ENCODE peak calls at places on chromosomes 5 and 9, in seven cellular contexts. O is PC-3, I is left ventricle myocardium inferior, N is transverse colon, H is heart right ventricle, F is HL-60, X is left lung. W is an unnamed sample. For H3K27me3, the result is how much of the 10 kb centered on the place peaks cover.

GRCh38 chr5:1658665-1659064 is 134.9 kb upstream of the LPCAT1 start:
- DNase-seq in O (no peak), I (no peak), N (no peak), H (no peak), F (no peak), X (no peak), W (no peak)

GRCh38 chr9:123998970-123999621 is 12.5 kb upstream of the LHX2 start:
- DNase-seq in O (no peak), I (no peak), N (no peak), H (peak), F (peak), X (peak), W (no peak)

GRCh38 chr5:179295778-179296149 is 49.5 kb downstream of the ADAMTS2 start:
- DNase-seq in O (no peak), I (no peak), N (no peak), H (no peak), F (no peak), X (peak), W (no peak)

GRCh38 chr9:87441251-87441650 is 56.4 kb upstream of the DAPK1 start:
- DNase-seq in O (no peak), I (no peak), N (no peak), H (no peak), F (no peak), X (no peak), W (no peak)

GRCh38 chr5:108867661-108868060 is 120.0 kb downstream of the FER start:
- DNase-seq in O (no peak), I (no peak), N (no peak), H (no peak), F (peak), X (no peak), W (no peak)

GRCh38 chr5:17807069-17807468 is 172.8 kb downstream of the TAF11L14 start:
- DNase-seq in O (no peak), I (no peak), N (no peak), H (no peak), F (no peak), X (no peak), W (no peak)

GRCh38 chr5:95730730-95731570 is at the start of gene RHOBTB3:
- DNase-seq in O (peak), I (peak), N (peak), H (peak), F (peak), X (peak), W (no peak)

GRCh38 chr5:96483878-96484277 is 50.8 kb upstream of the PCSK1 start:
- DNase-seq in O (peak), I (no peak), N (no peak), H (no peak), F (no peak), X (no peak), W (no peak)

GRCh38 chr9:109107402-109108240 is 12.1 kb downstream of the TMEM245 start:
- DNase-seq in O (peak), I (no peak), N (no peak), H (no peak), F (no peak), X (no peak), W (no peak)

GRCh38 chr5:108238936-108239887 is 142.7 kb downstream of the FBXL17 start:
- DNase-seq in O (peak), I (no peak), N (no peak), H (no peak), F (no peak), X (no peak), W (no peak)

GRCh38 chr9:77616191-77616590 is 31.9 kb downstream of the GNA14 start:
- DNase-seq in O (no peak), I (no peak), N (no peak), H (no peak), F (no peak), X (no peak), W (no peak)

GRCh38 chr9:34505370-34506120 is 17.2 kb downstream of the ENHO start:
- DNase-seq in O (no peak), I (no peak), N (no peak), H (no peak), F (no peak), X (no peak), W (no peak)

GRCh38 chr5:174000078-174000477 is 11.1 kb downstream of the C5orf47 start:
- DNase-seq in O (no peak), I (no peak), N (no peak), H (no peak), F (no peak), X (no peak), W (no peak)

GRCh38 chr5:103646698-103647614 is 84.4 kb upstream of the NUDT12 start:
- DNase-seq in O (no peak), I (no peak), N (no peak), H (no peak), F (no peak), X (no peak), W (no peak)

GRCh38 chr5:37850128-37850865 is 10.5 kb upstream of the GDNF start:
- DNase-seq in O (no peak), I (no peak), N (no peak), H (no peak), F (no peak), X (no peak), W (no peak)

GRCh38 chr5:156386976-156387375 is 60.0 kb downstream of the SGCD start:
- DNase-seq in O (no peak), I (no peak), N (no peak), H (no peak), F (no peak), X (no peak), W (no peak)

GRCh38 chr9:137467161-137467581 is 8.0 kb upstream of the NSMF start:
- DNase-seq in O (no peak), I (no peak), N (no peak), H (no peak), F (no peak), X (peak), W (no peak)

GRCh38 chr5:34914671-34915138 is 599 bp downstream of the RAD1 start:
- DNase-seq in O (peak), I (peak), N (peak), H (peak), F (peak), X (peak), W (no peak)

GRCh38 chr5:130720355-130720754 is 444.7 kb downstream of the HINT1 start:
- DNase-seq in O (peak), I (no peak), N (no peak), H (no peak), F (no peak), X (no peak), W (no peak)

GRCh38 chr5:96720408-96720807 is 58.2 kb downstream of the CAST start:
- DNase-seq in O (peak), I (no peak), N (no peak), H (no peak), F (no peak), X (no peak), W (no peak)

GRCh38 chr5:83474170-83474796 is 2.7 kb downstream of the VCAN start:
- DNase-seq in O (peak), I (peak), N (peak), H (peak), F (no peak), X (peak), W (no peak)

GRCh38 chr9:4137755-4138154 is 162.1 kb downstream of the GLIS3 start:
- DNase-seq in O (peak), I (no peak), N (no peak), H (no peak), F (no peak), X (no peak), W (no peak)

GRCh38 chr9:34496149-34496712 is 26.6 kb downstream of the ENHO start:
- DNase-seq in O (peak), I (no peak), N (no peak), H (no peak), F (no peak), X (no peak), W (no peak)

GRCh38 chr9:112556497-112557085 is 70.0 kb downstream of the KIAA1958 start:
- DNase-seq in O (peak), I (no peak), N (no peak), H (no peak), F (no peak), X (no peak), W (no peak)

GRCh38 chr5:56852228-56853000 is 37.1 kb downstream of the MAP3K1 start:
- DNase-seq in O (no peak), I (no peak), N (no peak), H (no peak), F (no peak), X (no peak), W (no peak)

GRCh38 chr5:129046151-129046550 is 48.4 kb upstream of the ISOC1 start:
- DNase-seq in O (no peak), I (no peak), N (no peak), H (no peak), F (no peak), X (no peak), W (no peak)

GRCh38 chr5:71651554-71651953 is 64.4 kb downstream of the MCCC2 start:
- DNase-seq in O (no peak), I (no peak), N (no peak), H (no peak), F (no peak), X (no peak), W (no peak)

GRCh38 chr9:115264333-115264732 is 146.4 kb upstream of the TNC start:
- DNase-seq in O (no peak), I (no peak), N (no peak), H (no peak), F (no peak), X (no peak), W (no peak)

GRCh38 chr5:95838001-95838520 is 15.5 kb upstream of the GLRX start:
- DNase-seq in O (no peak), I (no peak), N (no peak), H (no peak), F (no peak), X (no peak), W (no peak)

GRCh38 chr9:121802753-121803152 is 151.3 kb downstream of the DAB2IP start:
- DNase-seq in O (no peak), I (no peak), N (no peak), H (no peak), F (no peak), X (no peak), W (no peak)

GRCh38 chr5:39149966-39150365 is 69.4 kb downstream of the FYB1 start:
- DNase-seq in O (no peak), I (no peak), N (no peak), H (no peak), F (no peak), X (no peak), W (no peak)

GRCh38 chr9:33388110-33388994 is 14.0 kb downstream of the AQP7 start:
- DNase-seq in O (no peak), I (no peak), N (no peak), H (no peak), F (no peak), X (no peak), W (no peak)

GRCh38 chr9:23581936-23582335 is 244.1 kb downstream of the ELAVL2 start:
- DNase-seq in O (peak), I (no peak), N (no peak), H (no peak), F (peak), X (no peak), W (no peak)

GRCh38 chr5:3304346-3304745 is 291.3 kb upstream of the IRX1 start:
- DNase-seq in O (no peak), I (no peak), N (no peak), H (no peak), F (no peak), X (no peak), W (no peak)

GRCh38 chr9:104091708-104092107 is 2.4 kb upstream of the SMC2 start:
- DNase-seq in O (no peak), I (no peak), N (peak), H (no peak), F (peak), X (peak), W (no peak)

GRCh38 chr9:133606722-133607053 is 2.5 kb downstream of the FAM163B start:
- DNase-seq in O (no peak), I (no peak), N (no peak), H (no peak), F (no peak), X (no peak), W (no peak)
- H3K27me3 ChIP-seq in O (under half), I (half or more), N (half or more), H (half or more), F (under half), X (half or more), W (under half)

GRCh38 chr5:68957591-68957990 is 136.2 kb upstream of the SLC30A5 start:
- DNase-seq in O (no peak), I (no peak), N (no peak), H (no peak), F (no peak), X (no peak), W (no peak)
- TF ChIP-seq CTCF in O (no peak), I (no peak), N (no peak), H (no peak), F (no peak), X (no peak), W (no peak)

GRCh38 chr5:36027711-36028110 is 36.5 kb upstream of the UGT3A1 start:
- DNase-seq in O (no peak), I (no peak), N (no peak), H (no peak), F (no peak), X (no peak), W (no peak)

GRCh38 chr5:36028816-36029465 is 37.7 kb downstream of the UGT3A2 start:
- DNase-seq in O (no peak), I (no peak), N (no peak), H (no peak), F (no peak), X (no peak), W (no peak)

GRCh38 chr5:36033050-36033449 is 33.6 kb downstream of the UGT3A2 start:
- DNase-seq in O (no peak), I (no peak), N (no peak), H (no peak), F (no peak), X (no peak), W (no peak)

GRCh38 chr5:36029914-36030313 is 36.8 kb downstream of the UGT3A2 start:
- DNase-seq in O (no peak), I (no peak), N (no peak), H (no peak), F (no peak), X (no peak), W (no peak)

GRCh38 chr5:36031223-36031622 is 35.5 kb downstream of the UGT3A2 start:
- DNase-seq in O (no peak), I (no peak), N (no peak), H (no peak), F (no peak), X (no peak), W (no peak)
- H3K27ac ChIP-seq in O (no peak), I (no peak), N (no peak), H (no peak), F (no peak), X (no peak), W (no peak)

DNA sequence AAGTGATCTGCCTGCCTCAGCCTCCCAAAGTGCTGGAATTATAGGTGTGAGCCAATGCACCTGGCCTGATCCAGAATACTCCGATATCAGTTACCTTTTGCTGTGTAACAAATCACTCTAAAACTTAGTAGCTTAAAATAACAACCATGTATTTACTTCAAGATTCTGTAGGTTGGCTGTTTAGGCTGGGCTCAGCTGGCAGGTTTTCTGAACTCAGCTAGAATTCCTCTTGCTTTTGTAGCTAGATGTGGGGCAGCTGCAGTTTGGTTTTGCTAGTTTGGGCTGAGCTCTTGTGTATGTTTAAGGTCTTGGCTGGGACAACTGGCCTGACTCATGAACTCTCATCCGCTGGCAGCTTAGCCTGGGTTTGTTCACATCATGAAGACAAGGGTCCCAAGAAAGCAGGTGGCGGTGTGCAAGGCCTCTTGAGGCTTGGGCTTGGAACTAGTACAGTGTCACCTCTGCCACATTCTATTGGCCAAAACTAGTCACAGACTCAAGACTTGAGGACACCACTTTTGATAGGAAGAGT is 138.3 kb upstream of the SHB start:
- DNase-seq in O (no peak), I (no peak), N (no peak), H (no peak), F (no peak), X (no peak), W (no peak)
- H3K27me3 ChIP-seq in O (under half), I (under half), N (under half), H (under half), F (under half), X (under half), W (under half)

GRCh38 chr5:141349917-141350619 is at the start of gene PCDHGB1:
- DNase-seq in O (no peak), I (no peak), N (peak), H (peak), F (peak), X (no peak), W (no peak)

GRCh38 chr5:141342773-141343172 is 856 bp upstream of the PCDHGA3 start:
- DNase-seq in O (no peak), I (no peak), N (no peak), H (no peak), F (no peak), X (no peak), W (no peak)

GRCh38 chr5:141343242-141343952 is at the start of gene PCDHGA3:
- DNase-seq in O (no peak), I (no peak), N (no peak), H (no peak), F (peak), X (no peak), W (no peak)

GRCh38 chr5:141343953-141344463 is 379 bp downstream of the PCDHGA3 start:
- DNase-seq in O (no peak), I (no peak), N (no peak), H (no peak), F (no peak), X (no peak), W (no peak)

GRCh38 chr5:141345327-141345726 is 1.7 kb downstream of the PCDHGA3 start:
- DNase-seq in O (no peak), I (no peak), N (no peak), H (no peak), F (no peak), X (no peak), W (no peak)
- TF ChIP-seq CTCF in O (no peak), I (peak), N (no peak), H (peak), F (no peak), X (no peak), W (no peak)

GRCh38 chr5:197892-198489 is 6.7 kb downstream of the LRRC14B start:
- DNase-seq in O (no peak), I (no peak), N (no peak), H (no peak), F (no peak), X (no peak), W (no peak)
- H3K27ac ChIP-seq in O (no peak), I (peak), N (no peak), H (no peak), F (no peak), X (no peak), W (no peak)

DNA sequence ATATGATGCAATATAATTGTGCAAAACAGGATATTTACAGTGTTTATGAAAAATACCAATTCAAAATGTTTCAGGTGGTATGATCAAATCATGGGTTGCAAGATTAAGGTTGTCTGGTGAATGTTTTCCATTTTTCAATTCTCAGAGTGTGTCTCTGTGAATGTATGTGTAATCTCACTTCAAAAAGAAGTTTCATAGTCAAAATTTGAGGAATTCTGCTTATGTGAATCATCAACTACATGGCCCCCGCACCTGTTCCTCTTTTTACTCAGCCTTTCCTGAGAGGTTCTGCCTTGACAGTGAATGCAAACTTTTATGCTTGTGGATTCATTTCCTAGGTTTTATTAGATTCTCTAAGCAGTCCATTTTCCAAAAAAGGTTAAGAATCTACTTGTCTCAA is 32.1 kb downstream of the KCTD16 start:
- DNase-seq in O (no peak), I (no peak), N (no peak), H (no peak), F (no peak), X (no peak), W (no peak)
- H3K27me3 ChIP-seq in O (under half), I (half or more), N (under half), H (under half), F (under half), X (under half), W (under half)